ENCODE peak calls at places on chromosomes 2 and 18, in four cellular contexts. V is HS-27A; K is activated naive CD8-positive, alpha-beta T cell treated with anti-CD3 and anti-CD28 coated beads for 36 hours; L is fibroblast of the aortic adventitia. P is an unnamed sample.

GRCh38 chr18:31819106-31819924 is 58.6 kb upstream of the SLC25A52 start:
- DNase-seq in K (no peak), V (no peak), L (peak), P (peak)

GRCh38 chr2:134576478-134576877 is 142.3 kb downstream of the TMEM163 start:
- DNase-seq in K (no peak), L (no peak), V (no peak), P (no peak)

GRCh38 chr2:218855305-218856167 is 4.1 kb upstream of the WNT6 start:
- DNase-seq in K (no peak), V (no peak), L (no peak), P (no peak)

GRCh38 chr2:129092871-129093385 is 774.3 kb upstream of the HS6ST1 start:
- DNase-seq in L (no peak), V (no peak), K (no peak), P (no peak)

GRCh38 chr2:191376981-191377629 is 131.9 kb downstream of the MYO1B start:
- DNase-seq in K (peak), L (peak), V (peak), P (peak)

GRCh38 chr2:230961091-230961491 is 34.8 kb upstream of the SPATA3 start:
- DNase-seq in L (peak), K (no peak), V (no peak), P (no peak)

GRCh38 chr2:7338961-7339360 is 421.7 kb downstream of the RNF144A start:
- DNase-seq in L (no peak), V (no peak), K (no peak), P (no peak)

GRCh38 chr18:23134780-23135678 is at the start of gene CABLES1:
- DNase-seq in L (peak), K (peak), V (no peak), P (peak)

GRCh38 chr2:217886720-217887309 is 116.0 kb downstream of the TNS1 start:
- DNase-seq in V (no peak), K (peak), L (peak), P (peak)

GRCh38 chr18:31267823-31268481 is 50.0 kb upstream of the DSG1 start:
- DNase-seq in L (no peak), V (no peak), K (no peak), P (no peak)

GRCh38 chr2:71299507-71299906 is 32.1 kb upstream of the ZNF638 start:
- DNase-seq in K (no peak), L (peak), V (no peak), P (peak)

GRCh38 chr18:69974365-69974764 is 26.7 kb upstream of the CD226 start:
- DNase-seq in L (peak), K (no peak), V (no peak), P (no peak)

GRCh38 chr2:10311736-10312135 is 9.0 kb downstream of the HPCAL1 start:
- DNase-seq in K (no peak), L (no peak), V (no peak), P (no peak)

GRCh38 chr18:79211844-79212243 is 142.7 kb downstream of the ATP9B start:
- DNase-seq in V (no peak), L (peak), K (no peak), P (peak)

GRCh38 chr2:218091743-218092142 is 22.7 kb downstream of the RUFY4 start:
- DNase-seq in L (no peak), V (no peak), K (no peak), P (no peak)

GRCh38 chr2:158740127-158740526 is 55.0 kb upstream of the DAPL1 start:
- DNase-seq in K (no peak), V (no peak), L (peak), P (no peak)

GRCh38 chr18:55435592-55435991 is 152.4 kb downstream of the TCF4 start:
- DNase-seq in K (no peak), V (no peak), L (peak), P (no peak)

GRCh38 chr2:105746177-105747080 is 1.7 kb downstream of the NCK2 start:
- DNase-seq in V (no peak), K (peak), L (no peak), P (peak)

GRCh38 chr18:44543387-44543786 is 137.3 kb upstream of the SETBP1 start:
- DNase-seq in K (no peak), L (no peak), V (no peak), P (no peak)

GRCh38 chr2:12113364-12113763 is 366.9 kb downstream of the LPIN1 start:
- DNase-seq in V (no peak), K (no peak), L (no peak), P (no peak)

GRCh38 chr18:28175930-28176673 is 828 bp downstream of the CDH2 start:
- DNase-seq in L (peak), K (peak), V (no peak), P (peak)

GRCh38 chr2:48715042-48715899 is 40.3 kb downstream of the LHCGR start:
- DNase-seq in L (peak), K (no peak), V (peak), P (peak)

GRCh38 chr2:85865539-85866164 is 23.1 kb downstream of the ST3GAL5 start:
- DNase-seq in V (no peak), L (peak), K (peak), P (no peak)

GRCh38 chr18:58195278-58195721 is 151.3 kb downstream of the NEDD4L start:
- DNase-seq in V (no peak), L (no peak), K (peak), P (no peak)

GRCh38 chr2:53036196-53036595 is 731.4 kb upstream of the CHAC2 start:
- DNase-seq in V (no peak), K (no peak), L (peak), P (peak)

GRCh38 chr2:145874466-145874865 is 1354.5 kb upstream of the ZEB2 start:
- DNase-seq in K (no peak), L (peak), V (peak), P (peak)

GRCh38 chr2:60488291-60488690 is 65.2 kb downstream of the BCL11A start:
- DNase-seq in V (no peak), K (no peak), L (no peak), P (no peak)

GRCh38 chr18:23133860-23134779 is 1.2 kb upstream of the CABLES1 start:
- DNase-seq in V (no peak), L (no peak), K (peak), P (no peak)